ENCODE peak calls at places on chromosomes 6 and 20, in five cellular contexts. R is activated CD4-positive, CD25-positive, alpha-beta regulatory T cell treated with anti-CD3 and anti-CD28 coated beads, Interleukin-2, amount 50 U/mL, for 16 hours; I is occipital lobe; T is HCT116; M is activated naive CD4-positive, alpha-beta T cell treated with anti-CD3 and anti-CD28 coated beads, Interleukin-2, amount 50 U/mL, for 72 hours. H is an unnamed sample.

GRCh38 chr6:125986295-125986955 is at the start of gene TRMT11:
- DNase-seq in R (peak), I (peak), T (peak), M (peak), H (peak)

GRCh38 chr6:52573295-52573694 is 3.6 kb downstream of the TRAM2 start:
- DNase-seq in R (no peak), I (no peak), T (no peak), M (no peak), H (no peak)

GRCh38 chr20:37821691-37822655 is 81.0 kb upstream of the VSTM2L start:
- DNase-seq in R (no peak), I (no peak), T (no peak), M (no peak), H (no peak)

GRCh38 chr6:89605861-89606260 is 32.7 kb downstream of the LYRM2 start:
- DNase-seq in R (no peak), I (no peak), T (no peak), M (no peak), H (no peak)

GRCh38 chr6:31580807-31581437 is 1.3 kb downstream of the LTB start:
- DNase-seq in R (peak), I (peak), T (peak), M (peak), H (peak)

GRCh38 chr6:138162947-138163569 is 1.3 kb downstream of the ARFGEF3 start:
- DNase-seq in R (no peak), I (no peak), T (no peak), M (no peak), H (no peak)

GRCh38 chr20:59047938-59048680 is 5.5 kb upstream of the PRELID3B start:
- DNase-seq in R (no peak), I (no peak), T (no peak), M (no peak), H (peak)

GRCh38 chr6:89139509-89140346 is 6.1 kb upstream of the PM20D2 start:
- DNase-seq in R (no peak), I (no peak), T (no peak), M (no peak), H (no peak)

GRCh38 chr6:66865771-66866170 is 1158.7 kb upstream of the EYS start:
- DNase-seq in R (no peak), I (no peak), T (no peak), M (no peak), H (no peak)

GRCh38 chr6:164756142-164756541 is 553.3 kb downstream of the C6orf118 start:
- DNase-seq in R (no peak), I (no peak), T (no peak), M (no peak), H (no peak)

GRCh38 chr6:170095273-170095976 is 195.5 kb downstream of the DLL1 start:
- DNase-seq in R (no peak), I (no peak), T (no peak), M (no peak), H (no peak)

GRCh38 chr20:52311209-52311794 is 119.7 kb upstream of the ZFP64 start:
- DNase-seq in R (no peak), I (no peak), T (no peak), M (no peak), H (no peak)